ENCODE peak calls at places on chromosomes 6 and 20, in seven cellular contexts. Z, F, W, O, M, S and X are unnamed samples.

GRCh38 chr6:10269814-10270472 is 144.9 kb downstream of the TFAP2A start:
- DNase-seq in S (no peak), M (no peak), O (no peak), W (no peak), F (no peak), Z (no peak), X (no peak)

GRCh38 chr20:8212286-8212685 is 80.2 kb downstream of the PLCB1 start:
- DNase-seq in Z (no peak), W (no peak), S (no peak), M (no peak), F (peak; percentile 64), O (no peak), X (no peak)

GRCh38 chr6:116682334-116682712 is 1.3 kb downstream of the KPNA5 start:
- DNase-seq in F (peak; percentile 55), O (no peak), S (peak; percentile 46), M (no peak), Z (no peak), W (no peak), X (peak; percentile 48)

GRCh38 chr6:135087403-135087802 is 32.8 kb upstream of the HBS1L start:
- DNase-seq in M (no peak), F (no peak), W (no peak), O (no peak), S (peak; percentile 44), Z (no peak), X (no peak)

GRCh38 chr6:37665309-37665708 is 32.4 kb downstream of the MDGA1 start:
- DNase-seq in F (no peak), Z (peak; percentile 30), M (no peak), S (no peak), W (no peak), O (no peak), X (no peak)

GRCh38 chr6:90846824-90847223 is 260.0 kb upstream of the MAP3K7 start:
- DNase-seq in O (no peak), W (no peak), M (no peak), F (no peak), Z (no peak), S (no peak), X (no peak)

GRCh38 chr20:21105429-21106170 is 558 bp downstream of the LINC00237 start:
- DNase-seq in W (no peak), M (no peak), F (no peak), O (no peak), Z (no peak), S (no peak), X (no peak)

GRCh38 chr6:143410859-143411270 is 39.6 kb downstream of the ADAT2 start:
- DNase-seq in O (no peak), M (no peak), F (peak; percentile 54), Z (no peak), S (no peak), W (no peak), X (no peak)

GRCh38 chr6:5121479-5121878 is 36.3 kb downstream of the PPP1R3G start:
- DNase-seq in M (no peak), O (no peak), Z (no peak), S (no peak), F (no peak), W (no peak), X (no peak)

GRCh38 chr20:5973971-5974370 is 23.5 kb downstream of the MCM8 start:
- DNase-seq in S (no peak), Z (no peak), O (no peak), F (no peak), W (no peak), M (no peak), X (no peak)

GRCh38 chr6:307065-307814 is 15.0 kb downstream of the DUSP22 start:
- DNase-seq in O (no peak), S (peak; percentile 11), M (no peak), W (no peak), F (no peak), Z (no peak), X (no peak)

GRCh38 chr20:692044-692443 is 16.4 kb upstream of the SCRT2 start:
- DNase-seq in S (no peak), F (no peak), Z (no peak), M (no peak), W (no peak), O (peak; percentile 3), X (no peak)

GRCh38 chr6:116008470-116009229 is 52.0 kb downstream of the FRK start:
- DNase-seq in Z (no peak), M (no peak), F (peak; percentile 58), W (no peak), S (no peak), O (no peak), X (no peak)

GRCh38 chr6:22804620-22805271 is 235.4 kb downstream of the HDGFL1 start:
- DNase-seq in W (no peak), O (no peak), S (no peak), Z (no peak), F (no peak), M (no peak), X (no peak)

GRCh38 chr6:20575691-20576451 is 41.6 kb downstream of the CDKAL1 start:
- DNase-seq in F (no peak), Z (no peak), O (no peak), W (no peak), S (no peak), M (no peak), X (no peak)

GRCh38 chr6:136067731-136068341 is 182.3 kb downstream of the MTFR2 start:
- DNase-seq in F (peak; percentile 39), S (no peak), W (peak; percentile 27), O (no peak), M (no peak), Z (no peak), X (no peak)

GRCh38 chr6:170284126-170284773 is 6.6 kb downstream of the DLL1 start:
- DNase-seq in W (peak; percentile 7), O (peak; percentile 24), Z (peak; percentile 18), F (no peak), S (no peak), M (no peak), X (peak; percentile 42)

GRCh38 chr6:36577298-36577697 is 16.9 kb upstream of the SRSF3 start:
- DNase-seq in O (no peak), W (peak; percentile 50), Z (no peak), S (no peak), F (peak; percentile 79), M (peak; percentile 41), X (no peak)

DNA sequence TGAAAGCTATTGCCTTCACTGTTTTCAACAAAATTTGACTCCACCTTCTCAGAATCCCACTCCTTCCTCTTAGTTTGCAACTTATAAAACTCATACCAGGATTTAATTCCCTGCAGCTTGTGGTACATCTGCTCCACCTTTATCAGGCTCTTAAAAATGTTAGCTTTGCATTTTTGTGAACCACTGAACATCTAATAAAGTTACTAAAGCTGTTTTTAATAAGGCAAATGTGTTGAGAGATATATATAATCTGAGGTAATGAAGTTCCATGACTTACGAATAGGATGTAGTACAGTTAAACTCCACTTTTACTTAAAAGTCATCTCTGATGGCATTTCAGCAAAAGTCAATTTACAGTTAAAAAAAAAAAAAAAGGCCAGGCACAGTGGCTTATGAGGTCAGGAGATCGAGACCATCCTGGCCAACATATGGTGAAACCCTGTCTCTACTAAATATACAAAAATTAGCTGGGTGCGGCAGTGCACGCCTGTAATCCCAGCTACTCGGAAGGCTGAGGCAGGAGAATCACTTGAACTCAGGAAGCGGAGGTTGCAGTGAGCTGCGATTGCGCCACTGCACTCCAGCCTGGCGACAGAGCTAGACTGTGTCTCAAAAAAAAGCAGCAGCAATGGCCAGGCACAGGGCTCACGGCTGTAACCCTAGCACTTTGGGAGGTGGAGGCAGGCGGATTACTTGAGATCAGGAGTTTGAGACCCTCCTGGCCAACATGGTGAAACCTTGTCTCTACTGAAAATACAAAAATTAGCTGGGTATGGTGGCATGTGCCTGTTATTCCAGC is 106.2 kb downstream of the KIF13A start:
- DNase-seq in M (no peak), S (no peak), F (no peak), W (no peak), Z (peak; percentile 30), O (no peak), X (no peak)
- H3K4me3 ChIP-seq in M (no peak overlapping the region), S (no peak overlapping the region), F (no peak overlapping the region), W (no peak overlapping the region), Z (no peak overlapping the region), O (no peak overlapping the region), X (no peak overlapping the region)

DNA sequence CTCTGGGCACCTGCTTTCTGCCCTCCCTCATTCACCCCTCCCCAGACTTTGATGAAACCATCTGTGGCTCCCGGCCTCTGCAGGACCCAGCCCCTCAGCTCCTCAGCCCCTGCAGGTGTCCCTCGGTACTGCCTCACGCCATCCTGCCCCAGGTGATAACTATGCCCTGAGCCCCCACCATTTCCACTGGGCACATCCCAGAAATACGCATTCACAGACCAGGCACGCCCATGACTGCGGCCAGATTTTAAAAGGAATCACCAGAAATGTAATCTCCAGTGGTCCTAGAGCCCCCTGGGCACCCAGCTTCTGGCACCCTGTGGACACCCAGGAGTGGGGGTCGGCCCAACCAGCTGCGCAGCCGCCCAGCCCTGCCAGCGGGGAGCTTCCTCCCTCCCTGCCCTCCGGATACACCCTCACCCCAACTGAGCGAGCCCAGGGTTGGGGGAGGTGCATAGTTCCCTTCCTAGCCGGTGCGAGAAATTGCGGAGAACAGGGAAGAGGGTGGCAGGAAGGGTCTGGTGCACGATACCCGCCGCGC is 585 bp upstream of the NTSR1 start:
- DNase-seq in F (no peak), W (no peak), O (no peak), S (no peak), Z (no peak), M (no peak), X (no peak)
- H3K4me3 ChIP-seq in F (no peak overlapping the region), W (no peak overlapping the region), O (peak overlapping the region; percentile 27), S (no peak overlapping the region), Z (peak overlapping the region; percentile 32), M (no peak overlapping the region), X (no peak overlapping the region)

DNA sequence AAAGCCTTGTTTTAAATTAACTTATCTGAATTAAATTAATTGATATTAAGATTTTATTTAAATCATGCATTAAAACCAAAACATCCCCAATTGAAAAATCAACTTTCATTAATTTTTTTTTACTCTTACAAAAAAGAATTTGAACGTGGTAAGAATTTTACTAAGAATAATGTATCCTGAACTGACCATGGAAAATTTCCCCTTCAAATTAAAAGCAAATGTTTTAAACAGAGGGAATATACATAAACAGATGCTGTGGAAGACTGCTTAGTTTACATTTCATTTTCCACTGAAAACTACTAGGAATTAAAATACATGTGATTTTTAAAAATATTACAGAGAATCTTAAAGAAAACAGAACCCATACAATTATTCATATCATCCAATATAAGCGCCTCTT is 2.3 kb downstream of the RNF24 start:
- DNase-seq in O (no peak), W (no peak), S (no peak), M (no peak), Z (no peak), F (no peak), X (no peak)
- H3K4me3 ChIP-seq in O (peak overlapping the region; percentile 90), W (no peak overlapping the region), S (no peak overlapping the region), M (no peak overlapping the region), Z (no peak overlapping the region), F (no peak overlapping the region), X (no peak overlapping the region)

GRCh38 chr6:87152528-87152950 is 2.8 kb upstream of the ZNF292 start:
- DNase-seq in F (peak; percentile 16), O (no peak), Z (no peak), W (no peak), S (no peak), M (peak; percentile 10), X (no peak)

GRCh38 chr6:87154641-87155271 is 609 bp upstream of the ZNF292 start:
- DNase-seq in O (no peak), F (peak; percentile 85), S (peak; percentile 72), W (no peak), Z (no peak), M (no peak), X (no peak)

GRCh38 chr6:87155920-87156600 is 695 bp downstream of the ZNF292 start:
- DNase-seq in O (peak; percentile 47), M (peak; percentile 31), F (peak; percentile 46), S (peak; percentile 42), W (peak; percentile 27), Z (peak; percentile 32), X (peak; percentile 66)

GRCh38 chr6:87151786-87152527 is 3.4 kb upstream of the ZNF292 start:
- DNase-seq in W (peak; percentile 62), M (peak; percentile 52), F (peak; percentile 31), Z (peak; percentile 69), O (peak; percentile 68), S (peak; percentile 74), X (peak; percentile 87)

GRCh38 chr6:87155272-87155919 is at the start of gene ZNF292:
- DNase-seq in S (peak; percentile 95), M (peak; percentile 97), W (peak; percentile 94), F (peak; percentile 97), O (peak; percentile 93), Z (peak; percentile 97), X (peak; percentile 97)
- H3K4me3 ChIP-seq in S (peak within 1 kb of the TSS; percentile 80), M (peak within 1 kb of the TSS; percentile 93), W (peak within 1 kb of the TSS; percentile 88), F (peak within 1 kb of the TSS; percentile 68), O (peak within 1 kb of the TSS; percentile 75), Z (peak within 1 kb of the TSS; percentile 95), X (peak within 1 kb of the TSS; percentile 83)